ENCODE peak calls at places on chromosomes 4 and X, in seven cellular contexts. One of them, this sample, is unnamed.

GRCh38 chrX:43717161-43717560 is 61.1 kb downstream of the MAOA start:
- DNase-seq in amniotic epithelial cell: no peak
- DNase-seq in glutamatergic neuron: no peak
- DNase-seq in mesenteric fat pad: no peak
- DNase-seq in lung microvascular endothelial cell: no peak
- DNase-seq in SW480: peak; percentile 18
- DNase-seq in NCI-H1092 treated with DMSO at 0.1 percent for 48 hours: no peak
- DNase-seq in this sample: no peak

GRCh38 chr4:173076903-173077629 is 91.5 kb upstream of the GALNT7 start:
- DNase-seq in amniotic epithelial cell: peak; percentile 83
- DNase-seq in glutamatergic neuron: no peak
- DNase-seq in mesenteric fat pad: no peak
- DNase-seq in lung microvascular endothelial cell: no peak
- DNase-seq in SW480: no peak
- DNase-seq in NCI-H1092 treated with DMSO at 0.1 percent for 48 hours: no peak
- DNase-seq in this sample: no peak

GRCh38 chr4:68342139-68342538 is 7.8 kb downstream of the YTHDC1 start:
- DNase-seq in amniotic epithelial cell: peak; percentile 74
- DNase-seq in glutamatergic neuron: no peak
- DNase-seq in mesenteric fat pad: no peak
- DNase-seq in lung microvascular endothelial cell: peak; percentile 83
- DNase-seq in SW480: no peak
- DNase-seq in NCI-H1092 treated with DMSO at 0.1 percent for 48 hours: no peak
- DNase-seq in this sample: peak; percentile 71

GRCh38 chr4:74109116-74109791 is 10.3 kb upstream of the CXCL2 start:
- DNase-seq in amniotic epithelial cell: peak; percentile 99
- DNase-seq in glutamatergic neuron: no peak
- DNase-seq in mesenteric fat pad: no peak
- DNase-seq in lung microvascular endothelial cell: peak; percentile 56
- DNase-seq in SW480: peak; percentile 52
- DNase-seq in NCI-H1092 treated with DMSO at 0.1 percent for 48 hours: no peak
- DNase-seq in this sample: peak; percentile 87

GRCh38 chrX:10492250-10492649 is 128.1 kb downstream of the MID1 start:
- DNase-seq in amniotic epithelial cell: no peak
- DNase-seq in glutamatergic neuron: no peak
- DNase-seq in mesenteric fat pad: no peak
- DNase-seq in lung microvascular endothelial cell: no peak
- DNase-seq in SW480: no peak
- DNase-seq in NCI-H1092 treated with DMSO at 0.1 percent for 48 hours: no peak
- DNase-seq in this sample: no peak

GRCh38 chr4:158769175-158769831 is 477 bp downstream of the FNIP2 start:
- DNase-seq in amniotic epithelial cell: no peak
- DNase-seq in glutamatergic neuron: peak; percentile 66
- DNase-seq in mesenteric fat pad: no peak
- DNase-seq in lung microvascular endothelial cell: peak; percentile 56
- DNase-seq in SW480: peak; percentile 10
- DNase-seq in NCI-H1092 treated with DMSO at 0.1 percent for 48 hours: peak; percentile 27
- DNase-seq in this sample: no peak

GRCh38 chr4:109134268-109134667 is 168.2 kb downstream of the COL25A1 start:
- DNase-seq in amniotic epithelial cell: no peak
- DNase-seq in glutamatergic neuron: no peak
- DNase-seq in mesenteric fat pad: no peak
- DNase-seq in lung microvascular endothelial cell: no peak
- DNase-seq in SW480: no peak
- DNase-seq in NCI-H1092 treated with DMSO at 0.1 percent for 48 hours: no peak
- DNase-seq in this sample: no peak

GRCh38 chr4:72094054-72094780 is 62.4 kb downstream of the NPFFR2 start:
- DNase-seq in amniotic epithelial cell: no peak
- DNase-seq in glutamatergic neuron: no peak
- DNase-seq in mesenteric fat pad: no peak
- DNase-seq in lung microvascular endothelial cell: no peak
- DNase-seq in SW480: no peak
- DNase-seq in NCI-H1092 treated with DMSO at 0.1 percent for 48 hours: peak; percentile 16
- DNase-seq in this sample: no peak

GRCh38 chr4:144572660-144573059 is 73.3 kb upstream of the HHIP start:
- DNase-seq in amniotic epithelial cell: no peak
- DNase-seq in glutamatergic neuron: no peak
- DNase-seq in mesenteric fat pad: no peak
- DNase-seq in lung microvascular endothelial cell: no peak
- DNase-seq in SW480: no peak
- DNase-seq in NCI-H1092 treated with DMSO at 0.1 percent for 48 hours: no peak
- DNase-seq in this sample: no peak

GRCh38 chrX:3119376-3119775 is 78.1 kb downstream of the ARSF start:
- DNase-seq in amniotic epithelial cell: peak; percentile 65
- DNase-seq in glutamatergic neuron: no peak
- DNase-seq in mesenteric fat pad: no peak
- DNase-seq in lung microvascular endothelial cell: no peak
- DNase-seq in SW480: no peak
- DNase-seq in NCI-H1092 treated with DMSO at 0.1 percent for 48 hours: no peak
- DNase-seq in this sample: no peak

GRCh38 chr4:91630764-91631163 is 673.0 kb upstream of the GRID2 start:
- DNase-seq in amniotic epithelial cell: no peak
- DNase-seq in glutamatergic neuron: no peak
- DNase-seq in mesenteric fat pad: no peak
- DNase-seq in lung microvascular endothelial cell: no peak
- DNase-seq in SW480: no peak
- DNase-seq in NCI-H1092 treated with DMSO at 0.1 percent for 48 hours: no peak
- DNase-seq in this sample: no peak

GRCh38 chrX:150365051-150365952 is 2.2 kb downstream of the MAMLD1 start:
- DNase-seq in amniotic epithelial cell: peak; percentile 37
- DNase-seq in glutamatergic neuron: peak; percentile 85
- DNase-seq in mesenteric fat pad: no peak
- DNase-seq in lung microvascular endothelial cell: peak; percentile 81
- DNase-seq in SW480: peak; percentile 52
- DNase-seq in NCI-H1092 treated with DMSO at 0.1 percent for 48 hours: peak; percentile 82
- DNase-seq in this sample: peak; percentile 73

GRCh38 chrX:109719262-109719661 is 13.8 kb downstream of the ACSL4 start:
- DNase-seq in amniotic epithelial cell: no peak
- DNase-seq in glutamatergic neuron: no peak
- DNase-seq in mesenteric fat pad: no peak
- DNase-seq in lung microvascular endothelial cell: no peak
- DNase-seq in SW480: no peak
- DNase-seq in NCI-H1092 treated with DMSO at 0.1 percent for 48 hours: no peak
- DNase-seq in this sample: no peak

GRCh38 chr4:169899295-169899694 is 126.9 kb downstream of the MFAP3L start:
- DNase-seq in amniotic epithelial cell: no peak
- DNase-seq in glutamatergic neuron: no peak
- DNase-seq in mesenteric fat pad: no peak
- DNase-seq in lung microvascular endothelial cell: peak; percentile 23
- DNase-seq in SW480: peak; percentile 80
- DNase-seq in NCI-H1092 treated with DMSO at 0.1 percent for 48 hours: no peak
- DNase-seq in this sample: peak; percentile 21

GRCh38 chrX:101219116-101219839 is at the start of gene DRP2:
- DNase-seq in amniotic epithelial cell: no peak
- DNase-seq in glutamatergic neuron: no peak
- DNase-seq in mesenteric fat pad: no peak
- DNase-seq in lung microvascular endothelial cell: peak; percentile 12
- DNase-seq in SW480: no peak
- DNase-seq in NCI-H1092 treated with DMSO at 0.1 percent for 48 hours: no peak
- DNase-seq in this sample: peak; percentile 54

GRCh38 chrX:47683171-47684145 is 24.5 kb upstream of the UXT start:
- DNase-seq in amniotic epithelial cell: no peak
- DNase-seq in glutamatergic neuron: no peak
- DNase-seq in mesenteric fat pad: no peak
- DNase-seq in lung microvascular endothelial cell: no peak
- DNase-seq in SW480: no peak
- DNase-seq in NCI-H1092 treated with DMSO at 0.1 percent for 48 hours: no peak
- DNase-seq in this sample: no peak

GRCh38 chrX:9529223-9529622 is 64.4 kb downstream of the TBL1X start:
- DNase-seq in amniotic epithelial cell: no peak
- DNase-seq in glutamatergic neuron: no peak
- DNase-seq in mesenteric fat pad: no peak
- DNase-seq in lung microvascular endothelial cell: no peak
- DNase-seq in SW480: no peak
- DNase-seq in NCI-H1092 treated with DMSO at 0.1 percent for 48 hours: no peak
- DNase-seq in this sample: no peak

GRCh38 chr4:3330682-3331081 is 37.9 kb downstream of the RGS12 start:
- DNase-seq in amniotic epithelial cell: no peak
- DNase-seq in glutamatergic neuron: no peak
- DNase-seq in mesenteric fat pad: no peak
- DNase-seq in lung microvascular endothelial cell: no peak
- DNase-seq in SW480: no peak
- DNase-seq in NCI-H1092 treated with DMSO at 0.1 percent for 48 hours: no peak
- DNase-seq in this sample: no peak

GRCh38 chr4:120218981-120219380 is 152.3 kb upstream of the MAD2L1 start:
- DNase-seq in amniotic epithelial cell: peak; percentile 67
- DNase-seq in glutamatergic neuron: no peak
- DNase-seq in mesenteric fat pad: no peak
- DNase-seq in lung microvascular endothelial cell: no peak
- DNase-seq in SW480: no peak
- DNase-seq in NCI-H1092 treated with DMSO at 0.1 percent for 48 hours: no peak
- DNase-seq in this sample: no peak

GRCh38 chr4:8101213-8101781 is 57.3 kb downstream of the ABLIM2 start:
- DNase-seq in amniotic epithelial cell: peak; percentile 89
- DNase-seq in glutamatergic neuron: no peak
- DNase-seq in mesenteric fat pad: no peak
- DNase-seq in lung microvascular endothelial cell: no peak
- DNase-seq in SW480: peak; percentile 90
- DNase-seq in NCI-H1092 treated with DMSO at 0.1 percent for 48 hours: no peak
- DNase-seq in this sample: no peak

GRCh38 chr4:144738649-144739048 is 92.7 kb downstream of the HHIP start:
- DNase-seq in amniotic epithelial cell: no peak
- DNase-seq in glutamatergic neuron: no peak
- DNase-seq in mesenteric fat pad: no peak
- DNase-seq in lung microvascular endothelial cell: no peak
- DNase-seq in SW480: no peak
- DNase-seq in NCI-H1092 treated with DMSO at 0.1 percent for 48 hours: no peak
- DNase-seq in this sample: no peak

GRCh38 chr4:145132521-145133098 is 34.5 kb downstream of the ABCE1 start:
- DNase-seq in amniotic epithelial cell: peak; percentile 10
- DNase-seq in glutamatergic neuron: no peak
- DNase-seq in mesenteric fat pad: no peak
- DNase-seq in lung microvascular endothelial cell: peak; percentile 57
- DNase-seq in SW480: no peak
- DNase-seq in NCI-H1092 treated with DMSO at 0.1 percent for 48 hours: no peak
- DNase-seq in this sample: no peak

GRCh38 chrX:150934453-150934852 is 36.0 kb upstream of the CD99L2 start:
- DNase-seq in amniotic epithelial cell: peak; percentile 60
- DNase-seq in glutamatergic neuron: no peak
- DNase-seq in mesenteric fat pad: no peak
- DNase-seq in lung microvascular endothelial cell: no peak
- DNase-seq in SW480: peak; percentile 16
- DNase-seq in NCI-H1092 treated with DMSO at 0.1 percent for 48 hours: peak; percentile 15
- DNase-seq in this sample: no peak

GRCh38 chr4:189128341-189128740 is 812.3 kb upstream of the FRG1 start:
- DNase-seq in amniotic epithelial cell: no peak
- DNase-seq in glutamatergic neuron: no peak
- DNase-seq in mesenteric fat pad: no peak
- DNase-seq in lung microvascular endothelial cell: no peak
- DNase-seq in SW480: peak; percentile 1
- DNase-seq in NCI-H1092 treated with DMSO at 0.1 percent for 48 hours: no peak
- DNase-seq in this sample: no peak

GRCh38 chrX:56232221-56233082 is at the start of gene KLF8:
- DNase-seq in amniotic epithelial cell: no peak
- DNase-seq in glutamatergic neuron: peak; percentile 29
- DNase-seq in mesenteric fat pad: no peak
- DNase-seq in lung microvascular endothelial cell: no peak
- DNase-seq in SW480: no peak
- DNase-seq in NCI-H1092 treated with DMSO at 0.1 percent for 48 hours: no peak
- DNase-seq in this sample: no peak

GRCh38 chr4:55013431-55013955 is 111.9 kb downstream of the KDR start:
- DNase-seq in amniotic epithelial cell: peak; percentile 60
- DNase-seq in glutamatergic neuron: no peak
- DNase-seq in mesenteric fat pad: no peak
- DNase-seq in lung microvascular endothelial cell: no peak
- DNase-seq in SW480: no peak
- DNase-seq in NCI-H1092 treated with DMSO at 0.1 percent for 48 hours: no peak
- DNase-seq in this sample: no peak

GRCh38 chr4:182730791-182731190 is 186.4 kb downstream of the DCTD start:
- DNase-seq in amniotic epithelial cell: no peak
- DNase-seq in glutamatergic neuron: no peak
- DNase-seq in mesenteric fat pad: no peak
- DNase-seq in lung microvascular endothelial cell: no peak
- DNase-seq in SW480: no peak
- DNase-seq in NCI-H1092 treated with DMSO at 0.1 percent for 48 hours: no peak
- DNase-seq in this sample: no peak

GRCh38 chr4:3470244-3471097 is 7.4 kb downstream of the DOK7 start:
- DNase-seq in amniotic epithelial cell: no peak
- DNase-seq in glutamatergic neuron: peak; percentile 5
- DNase-seq in mesenteric fat pad: no peak
- DNase-seq in lung microvascular endothelial cell: peak; percentile 28
- DNase-seq in SW480: no peak
- DNase-seq in NCI-H1092 treated with DMSO at 0.1 percent for 48 hours: no peak
- DNase-seq in this sample: no peak

GRCh38 chr4:6229671-6230501 is 29.5 kb upstream of the JAKMIP1 start:
- DNase-seq in amniotic epithelial cell: no peak
- DNase-seq in glutamatergic neuron: no peak
- DNase-seq in mesenteric fat pad: no peak
- DNase-seq in lung microvascular endothelial cell: no peak
- DNase-seq in SW480: no peak
- DNase-seq in NCI-H1092 treated with DMSO at 0.1 percent for 48 hours: no peak
- DNase-seq in this sample: no peak

GRCh38 chr4:81751531-81752291 is 280.0 kb upstream of the RASGEF1B start:
- DNase-seq in amniotic epithelial cell: no peak
- DNase-seq in glutamatergic neuron: no peak
- DNase-seq in mesenteric fat pad: no peak
- DNase-seq in lung microvascular endothelial cell: no peak
- DNase-seq in SW480: no peak
- DNase-seq in NCI-H1092 treated with DMSO at 0.1 percent for 48 hours: no peak
- DNase-seq in this sample: no peak

GRCh38 chrX:135528756-135529155 is 8.3 kb downstream of the INTS6L start:
- DNase-seq in amniotic epithelial cell: no peak
- DNase-seq in glutamatergic neuron: no peak
- DNase-seq in mesenteric fat pad: no peak
- DNase-seq in lung microvascular endothelial cell: no peak
- DNase-seq in SW480: no peak
- DNase-seq in NCI-H1092 treated with DMSO at 0.1 percent for 48 hours: no peak
- DNase-seq in this sample: no peak

GRCh38 chrX:64456828-64457227 is 61.6 kb upstream of the MTMR8 start:
- DNase-seq in amniotic epithelial cell: no peak
- DNase-seq in glutamatergic neuron: no peak
- DNase-seq in mesenteric fat pad: no peak
- DNase-seq in lung microvascular endothelial cell: no peak
- DNase-seq in SW480: no peak
- DNase-seq in NCI-H1092 treated with DMSO at 0.1 percent for 48 hours: no peak
- DNase-seq in this sample: no peak

This sample was measured in dermis microvascular lymphatic vessel endothelial cell.